ENCODE peak calls at places on chromosomes 13 and 19, in eight cellular contexts. R is AG04450, Q is GM23248, B is heart left ventricle, W is neural progenitor cell, H is pancreas, U is iPS DF 6.9, N is GM23338. Y is an unnamed sample.

GRCh38 chr19:3057275-3057714 is 5.0 kb downstream of the TLE5 start:
- DNase-seq in R (no peak), Q (peak), B (peak), W (no peak), H (peak), U (no peak), N (no peak), Y (peak)

GRCh38 chr13:42594577-42595571 is 20.9 kb downstream of the TNFSF11 start:
- DNase-seq in R (peak), Q (peak), B (peak), W (peak), H (no peak), U (peak), N (peak), Y (no peak)

GRCh38 chr13:98083507-98083906 is 59.4 kb upstream of the FARP1 start:
- DNase-seq in R (peak), Q (peak), B (no peak), W (no peak), H (no peak), U (no peak), N (no peak), Y (no peak)

GRCh38 chr13:57629821-57630235 is 1.7 kb upstream of the PCDH17 start:
- DNase-seq in R (no peak), Q (peak), B (peak), W (peak), H (peak), U (no peak), N (peak), Y (peak)

GRCh38 chr13:100630564-100630963 is 42.0 kb upstream of the GGACT start:
- DNase-seq in R (no peak), Q (no peak), B (no peak), W (peak), H (no peak), U (no peak), N (peak), Y (no peak)

GRCh38 chr19:12720851-12721655 is 2.7 kb downstream of the TNPO2 start:
- DNase-seq in R (no peak), Q (peak), B (peak), W (peak), H (peak), U (no peak), N (peak), Y (peak)

GRCh38 chr19:2962018-2962670 is 15.2 kb upstream of the TLE6 start:
- DNase-seq in R (peak), Q (peak), B (no peak), W (peak), H (no peak), U (no peak), N (peak), Y (no peak)

GRCh38 chr13:36261976-36262375 is 35.6 kb downstream of the CCDC169 start:
- DNase-seq in R (no peak), Q (peak), B (no peak), W (no peak), H (no peak), U (no peak), N (no peak), Y (no peak)

GRCh38 chr13:21686761-21687391 is 16.0 kb downstream of the FGF9 start:
- DNase-seq in R (no peak), Q (no peak), B (no peak), W (no peak), H (no peak), U (no peak), N (no peak), Y (no peak)

GRCh38 chr19:35070471-35070870 is 28.9 kb downstream of the HPN start:
- DNase-seq in R (no peak), Q (no peak), B (no peak), W (no peak), H (no peak), U (no peak), N (no peak), Y (no peak)

GRCh38 chr13:78382946-78383542 is 220.3 kb downstream of the POU4F1 start:
- DNase-seq in R (no peak), Q (no peak), B (no peak), W (no peak), H (no peak), U (no peak), N (no peak), Y (no peak)

GRCh38 chr19:41616785-41617621 is 9.9 kb downstream of the CEACAM4 start:
- DNase-seq in R (no peak), Q (peak), B (no peak), W (peak), H (peak), U (no peak), N (peak), Y (no peak)

GRCh38 chr13:19601749-19602725 is 31.4 kb upstream of the MPHOSPH8 start:
- DNase-seq in R (no peak), Q (peak), B (peak), W (peak), H (peak), U (no peak), N (peak), Y (no peak)

GRCh38 chr19:52542984-52543664 is 15.7 kb downstream of the ZNF808 start:
- DNase-seq in R (no peak), Q (no peak), B (no peak), W (no peak), H (no peak), U (no peak), N (no peak), Y (no peak)

GRCh38 chr19:42919757-42920079 is 2.0 kb upstream of the PSG6 start:
- DNase-seq in R (no peak), Q (peak), B (no peak), W (no peak), H (no peak), U (no peak), N (no peak), Y (no peak)

GRCh38 chr13:21074601-21075302 is 13.4 kb upstream of the LATS2 start:
- DNase-seq in R (no peak), Q (peak), B (peak), W (no peak), H (no peak), U (no peak), N (no peak), Y (no peak)

GRCh38 chr19:2294377-2295335 is 12.7 kb upstream of the PEAK3 start:
- DNase-seq in R (no peak), Q (peak), B (no peak), W (no peak), H (no peak), U (no peak), N (no peak), Y (no peak)

GRCh38 chr19:39319098-39319891 is 1.4 kb downstream of the LRFN1 start:
- DNase-seq in R (no peak), Q (no peak), B (no peak), W (no peak), H (no peak), U (no peak), N (no peak), Y (no peak)
- H3K4me3 ChIP-seq in R (no peak), Q (no peak), B (no peak), W (peak), H (peak), U (no peak), N (peak), Y (no peak)

GRCh38 chr19:18306903-18307681 is 15.8 kb downstream of the LSM4 start:
- DNase-seq in R (no peak), Q (no peak), B (no peak), W (no peak), H (no peak), U (no peak), N (peak), Y (no peak)

GRCh38 chr19:18304496-18305312 is 18.2 kb downstream of the LSM4 start:
- DNase-seq in R (no peak), Q (peak), B (peak), W (peak), H (peak), U (no peak), N (peak), Y (peak)

GRCh38 chr19:18308051-18308947 is 14.6 kb downstream of the LSM4 start:
- DNase-seq in R (no peak), Q (no peak), B (no peak), W (no peak), H (no peak), U (no peak), N (no peak), Y (no peak)

GRCh38 chr19:18304194-18304495 is 18.7 kb downstream of the LSM4 start:
- DNase-seq in R (no peak), Q (peak), B (no peak), W (no peak), H (no peak), U (no peak), N (no peak), Y (peak)

DNA sequence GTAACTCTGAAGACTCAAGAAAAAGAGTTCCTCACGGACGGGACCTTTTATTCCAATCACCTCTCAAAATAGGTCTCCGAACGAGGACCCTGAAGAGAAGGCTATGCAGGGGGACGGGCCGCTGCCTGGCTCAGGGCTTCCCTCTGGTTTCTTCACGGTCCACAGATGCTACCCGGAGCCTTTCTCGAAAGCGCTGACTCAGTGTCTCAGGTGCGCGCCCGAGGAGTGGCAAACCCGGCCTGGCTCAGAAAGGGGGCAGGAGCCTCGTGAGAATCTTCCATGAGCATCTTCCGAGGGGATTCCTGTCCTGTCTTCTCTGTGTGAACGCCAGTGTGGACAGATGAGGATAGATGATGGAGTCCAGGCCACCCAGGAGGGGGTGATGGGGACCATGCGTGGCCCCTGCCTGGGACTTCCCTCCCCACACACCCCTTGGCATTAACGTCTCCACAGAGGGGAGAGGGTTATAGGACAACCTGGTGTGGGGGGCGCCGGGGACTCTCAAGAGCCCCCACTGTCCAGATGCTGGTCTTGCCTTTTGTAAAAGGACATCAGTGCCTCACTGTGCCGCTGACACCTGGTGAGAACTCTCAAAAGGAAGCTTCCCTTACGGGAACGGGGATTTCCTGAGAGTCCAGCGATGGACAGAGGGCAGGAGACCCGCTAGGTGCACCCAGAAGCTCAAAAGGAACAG is 16.5 kb downstream of the LSM4 start:
- DNase-seq in R (no peak), Q (no peak), B (no peak), W (no peak), H (no peak), U (no peak), N (no peak), Y (no peak)
- H3K27ac ChIP-seq in R (no peak), Q (no peak), B (peak), W (peak), H (no peak), U (no peak), N (peak), Y (peak)

DNA sequence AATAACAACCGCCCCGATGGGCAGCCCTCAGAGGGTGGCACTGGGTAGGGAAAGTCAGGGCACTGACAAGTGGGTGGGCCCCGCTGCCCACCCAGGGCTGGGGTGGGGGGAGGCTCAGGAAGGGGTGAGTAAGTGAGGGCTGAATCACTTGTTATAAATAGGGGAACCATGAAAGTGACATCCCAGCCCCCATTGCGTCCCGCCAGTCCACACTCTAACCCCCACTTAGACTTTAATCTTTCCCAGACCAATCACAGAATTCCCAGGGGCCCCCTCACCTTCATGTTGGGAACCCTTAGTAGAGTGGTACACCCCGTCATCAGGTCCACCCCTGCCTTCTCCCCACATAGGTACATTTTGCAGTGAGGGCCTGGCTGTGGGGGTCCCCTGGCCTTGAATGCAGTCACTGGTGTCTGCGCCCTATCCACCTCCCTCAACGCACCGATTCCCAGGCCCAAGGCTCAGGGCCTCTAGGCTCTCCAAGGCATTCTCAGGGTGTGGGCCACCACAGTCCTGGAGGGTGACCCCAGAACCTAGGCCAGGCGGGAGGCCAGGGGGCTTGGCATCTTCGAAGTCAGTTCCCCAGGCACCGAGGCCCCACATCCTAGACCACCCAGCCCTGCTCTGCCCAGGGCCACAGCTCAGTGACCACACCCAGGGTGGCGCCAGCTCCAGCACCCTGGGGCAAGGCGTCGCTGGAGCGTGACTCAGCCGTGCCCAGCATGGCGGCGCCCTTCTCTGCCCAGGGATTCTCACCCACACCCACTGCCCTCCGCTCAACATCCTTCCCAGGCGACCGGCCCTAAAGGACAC is 36.8 kb upstream of the NANOS3 start:
- DNase-seq in R (no peak), Q (peak), B (peak), W (no peak), H (peak), U (no peak), N (no peak), Y (peak)
- H3K4me3 ChIP-seq in R (peak), Q (peak), B (peak), W (no peak), H (peak), U (no peak), N (peak), Y (peak)

GRCh38 chr13:29923554-29924481 is 73.4 kb upstream of the UBL3 start:
- DNase-seq in R (peak), Q (peak), B (peak), W (peak), H (peak), U (peak), N (peak), Y (peak)

GRCh38 chr13:29926077-29926476 is 75.7 kb upstream of the UBL3 start:
- DNase-seq in R (no peak), Q (no peak), B (no peak), W (no peak), H (no peak), U (no peak), N (no peak), Y (no peak)

GRCh38 chr13:29924482-29924884 is 74.1 kb upstream of the UBL3 start:
- DNase-seq in R (no peak), Q (peak), B (no peak), W (no peak), H (no peak), U (no peak), N (no peak), Y (no peak)

GRCh38 chr13:29925457-29925856 is 75.0 kb upstream of the UBL3 start:
- DNase-seq in R (no peak), Q (peak), B (peak), W (no peak), H (no peak), U (no peak), N (no peak), Y (peak)

GRCh38 chr13:29924951-29925350 is 74.5 kb upstream of the UBL3 start:
- DNase-seq in R (no peak), Q (no peak), B (no peak), W (no peak), H (no peak), U (no peak), N (no peak), Y (no peak)
- H3K27ac ChIP-seq in R (peak), Q (peak), B (no peak), W (no peak), H (peak), U (no peak), N (no peak), Y (peak)

GRCh38 chr19:15998166-15998565 is 49.4 kb downstream of the OR10H4 start:
- DNase-seq in R (no peak), Q (no peak), B (no peak), W (no peak), H (no peak), U (no peak), N (no peak), Y (no peak)

GRCh38 chr19:16000024-16000687 is 51.3 kb downstream of the OR10H4 start:
- DNase-seq in R (no peak), Q (no peak), B (no peak), W (no peak), H (no peak), U (no peak), N (no peak), Y (no peak)

GRCh38 chr19:16002380-16002779 is 53.6 kb downstream of the OR10H4 start:
- DNase-seq in R (no peak), Q (no peak), B (no peak), W (no peak), H (no peak), U (no peak), N (no peak), Y (no peak)

GRCh38 chr19:16002985-16003384 is 54.2 kb downstream of the OR10H4 start:
- DNase-seq in R (no peak), Q (no peak), B (no peak), W (no peak), H (no peak), U (no peak), N (no peak), Y (no peak)

GRCh38 chr19:16001481-16002312 is 52.9 kb downstream of the OR10H4 start:
- DNase-seq in R (peak), Q (peak), B (no peak), W (no peak), H (no peak), U (no peak), N (no peak), Y (no peak)
- H3K4me3 ChIP-seq in R (peak), Q (peak), B (peak), W (no peak), H (peak), U (no peak), N (no peak), Y (peak)

GRCh38 chr19:11131471-11131870 is 24.1 kb downstream of the SPC24 start:
- DNase-seq in R (no peak), Q (no peak), B (no peak), W (no peak), H (no peak), U (no peak), N (no peak), Y (no peak)
- H3K27ac ChIP-seq in R (peak), Q (no peak), B (peak), W (no peak), H (no peak), U (no peak), N (peak), Y (no peak)

Y was measured in psoas muscle.